ENCODE peak calls at places on chromosomes 2 and 18, in nine cellular contexts. One of them, this sample, is unnamed.

GRCh38 chr2:24456610-24457556 is 34.2 kb upstream of the NCOA1 start:
- DNase-seq in amniotic epithelial cell: peak
- DNase-seq in NCI-H1092 treated with DMSO at 0.1 percent for 48 hours: no peak
- DNase-seq in midbrain: no peak
- DNase-seq in effector CD4-positive, alpha-beta T cell: no peak
- DNase-seq in pons: no peak
- DNase-seq in stimulated activated CD4-positive, alpha-beta T cell treated with anti-CD3 and anti-CD28 coated beads, Interleukin-2, amount 100 ng/mL, for 48 hours: peak
- DNase-seq in RPMI7951: peak
- DNase-seq in GM13977: no peak
- DNase-seq in this sample: peak

GRCh38 chr2:127047054-127047453 is 59.9 kb downstream of the BIN1 start:
- DNase-seq in amniotic epithelial cell: no peak
- DNase-seq in NCI-H1092 treated with DMSO at 0.1 percent for 48 hours: no peak
- DNase-seq in midbrain: no peak
- DNase-seq in effector CD4-positive, alpha-beta T cell: no peak
- DNase-seq in pons: no peak
- DNase-seq in stimulated activated CD4-positive, alpha-beta T cell treated with anti-CD3 and anti-CD28 coated beads, Interleukin-2, amount 100 ng/mL, for 48 hours: no peak
- DNase-seq in RPMI7951: no peak
- DNase-seq in GM13977: peak
- DNase-seq in this sample: no peak

GRCh38 chr18:47184419-47185050 is 8.4 kb upstream of the IER3IP1 start:
- DNase-seq in amniotic epithelial cell: peak
- DNase-seq in NCI-H1092 treated with DMSO at 0.1 percent for 48 hours: no peak
- DNase-seq in midbrain: no peak
- DNase-seq in effector CD4-positive, alpha-beta T cell: no peak
- DNase-seq in pons: no peak
- DNase-seq in stimulated activated CD4-positive, alpha-beta T cell treated with anti-CD3 and anti-CD28 coated beads, Interleukin-2, amount 100 ng/mL, for 48 hours: no peak
- DNase-seq in RPMI7951: peak
- DNase-seq in GM13977: no peak
- DNase-seq in this sample: no peak

GRCh38 chr18:23812566-23813440 is 123.5 kb downstream of the LAMA3 start:
- DNase-seq in amniotic epithelial cell: peak
- DNase-seq in NCI-H1092 treated with DMSO at 0.1 percent for 48 hours: peak
- DNase-seq in midbrain: peak
- DNase-seq in effector CD4-positive, alpha-beta T cell: no peak
- DNase-seq in pons: peak
- DNase-seq in stimulated activated CD4-positive, alpha-beta T cell treated with anti-CD3 and anti-CD28 coated beads, Interleukin-2, amount 100 ng/mL, for 48 hours: no peak
- DNase-seq in RPMI7951: peak
- DNase-seq in GM13977: peak
- DNase-seq in this sample: peak

GRCh38 chr2:126378176-126378575 is 277.8 kb upstream of the GYPC start:
- DNase-seq in amniotic epithelial cell: no peak
- DNase-seq in NCI-H1092 treated with DMSO at 0.1 percent for 48 hours: no peak
- DNase-seq in midbrain: no peak
- DNase-seq in effector CD4-positive, alpha-beta T cell: no peak
- DNase-seq in pons: no peak
- DNase-seq in stimulated activated CD4-positive, alpha-beta T cell treated with anti-CD3 and anti-CD28 coated beads, Interleukin-2, amount 100 ng/mL, for 48 hours: no peak
- DNase-seq in RPMI7951: no peak
- DNase-seq in GM13977: no peak
- DNase-seq in this sample: no peak

GRCh38 chr2:169105433-169105832 is 36.1 kb downstream of the DHRS9 start:
- DNase-seq in amniotic epithelial cell: no peak
- DNase-seq in NCI-H1092 treated with DMSO at 0.1 percent for 48 hours: no peak
- DNase-seq in midbrain: no peak
- DNase-seq in effector CD4-positive, alpha-beta T cell: no peak
- DNase-seq in pons: no peak
- DNase-seq in stimulated activated CD4-positive, alpha-beta T cell treated with anti-CD3 and anti-CD28 coated beads, Interleukin-2, amount 100 ng/mL, for 48 hours: no peak
- DNase-seq in RPMI7951: no peak
- DNase-seq in GM13977: no peak
- DNase-seq in this sample: no peak

GRCh38 chr2:54461251-54461650 is 5.1 kb downstream of the SPTBN1 start:
- DNase-seq in amniotic epithelial cell: peak
- DNase-seq in NCI-H1092 treated with DMSO at 0.1 percent for 48 hours: no peak
- DNase-seq in midbrain: no peak
- DNase-seq in effector CD4-positive, alpha-beta T cell: no peak
- DNase-seq in pons: no peak
- DNase-seq in stimulated activated CD4-positive, alpha-beta T cell treated with anti-CD3 and anti-CD28 coated beads, Interleukin-2, amount 100 ng/mL, for 48 hours: no peak
- DNase-seq in RPMI7951: peak
- DNase-seq in GM13977: no peak
- DNase-seq in this sample: no peak

GRCh38 chr2:43515807-43516497 is 79.9 kb downstream of the THADA start:
- DNase-seq in amniotic epithelial cell: no peak
- DNase-seq in NCI-H1092 treated with DMSO at 0.1 percent for 48 hours: no peak
- DNase-seq in midbrain: no peak
- DNase-seq in effector CD4-positive, alpha-beta T cell: no peak
- DNase-seq in pons: no peak
- DNase-seq in stimulated activated CD4-positive, alpha-beta T cell treated with anti-CD3 and anti-CD28 coated beads, Interleukin-2, amount 100 ng/mL, for 48 hours: no peak
- DNase-seq in RPMI7951: no peak
- DNase-seq in GM13977: no peak
- DNase-seq in this sample: no peak

GRCh38 chr2:44964704-44965343 is 23.3 kb downstream of the SIX3 start:
- DNase-seq in amniotic epithelial cell: no peak
- DNase-seq in NCI-H1092 treated with DMSO at 0.1 percent for 48 hours: peak
- DNase-seq in midbrain: no peak
- DNase-seq in effector CD4-positive, alpha-beta T cell: no peak
- DNase-seq in pons: no peak
- DNase-seq in stimulated activated CD4-positive, alpha-beta T cell treated with anti-CD3 and anti-CD28 coated beads, Interleukin-2, amount 100 ng/mL, for 48 hours: no peak
- DNase-seq in RPMI7951: no peak
- DNase-seq in GM13977: no peak
- DNase-seq in this sample: no peak

GRCh38 chr18:78696698-78697435 is 282.8 kb upstream of the SALL3 start:
- DNase-seq in amniotic epithelial cell: no peak
- DNase-seq in NCI-H1092 treated with DMSO at 0.1 percent for 48 hours: no peak
- DNase-seq in midbrain: no peak
- DNase-seq in effector CD4-positive, alpha-beta T cell: no peak
- DNase-seq in pons: no peak
- DNase-seq in stimulated activated CD4-positive, alpha-beta T cell treated with anti-CD3 and anti-CD28 coated beads, Interleukin-2, amount 100 ng/mL, for 48 hours: no peak
- DNase-seq in RPMI7951: no peak
- DNase-seq in GM13977: no peak
- DNase-seq in this sample: no peak

GRCh38 chr2:13581471-13581870 is 864.7 kb downstream of the TRIB2 start:
- DNase-seq in amniotic epithelial cell: no peak
- DNase-seq in NCI-H1092 treated with DMSO at 0.1 percent for 48 hours: no peak
- DNase-seq in midbrain: no peak
- DNase-seq in effector CD4-positive, alpha-beta T cell: no peak
- DNase-seq in pons: no peak
- DNase-seq in stimulated activated CD4-positive, alpha-beta T cell treated with anti-CD3 and anti-CD28 coated beads, Interleukin-2, amount 100 ng/mL, for 48 hours: no peak
- DNase-seq in RPMI7951: no peak
- DNase-seq in GM13977: no peak
- DNase-seq in this sample: no peak

GRCh38 chr2:38971377-38971776 is 81.7 kb downstream of the ARHGEF33 start:
- DNase-seq in amniotic epithelial cell: no peak
- DNase-seq in NCI-H1092 treated with DMSO at 0.1 percent for 48 hours: no peak
- DNase-seq in midbrain: no peak
- DNase-seq in effector CD4-positive, alpha-beta T cell: no peak
- DNase-seq in pons: no peak
- DNase-seq in stimulated activated CD4-positive, alpha-beta T cell treated with anti-CD3 and anti-CD28 coated beads, Interleukin-2, amount 100 ng/mL, for 48 hours: no peak
- DNase-seq in RPMI7951: no peak
- DNase-seq in GM13977: no peak
- DNase-seq in this sample: no peak

GRCh38 chr2:109242654-109243331 is 113.8 kb downstream of the SH3RF3 start:
- DNase-seq in amniotic epithelial cell: peak
- DNase-seq in NCI-H1092 treated with DMSO at 0.1 percent for 48 hours: no peak
- DNase-seq in midbrain: no peak
- DNase-seq in effector CD4-positive, alpha-beta T cell: no peak
- DNase-seq in pons: no peak
- DNase-seq in stimulated activated CD4-positive, alpha-beta T cell treated with anti-CD3 and anti-CD28 coated beads, Interleukin-2, amount 100 ng/mL, for 48 hours: no peak
- DNase-seq in RPMI7951: peak
- DNase-seq in GM13977: no peak
- DNase-seq in this sample: no peak

GRCh38 chr18:34122724-34123334 is 101.9 kb downstream of the NOL4 start:
- DNase-seq in amniotic epithelial cell: peak
- DNase-seq in NCI-H1092 treated with DMSO at 0.1 percent for 48 hours: peak
- DNase-seq in midbrain: peak
- DNase-seq in effector CD4-positive, alpha-beta T cell: no peak
- DNase-seq in pons: peak
- DNase-seq in stimulated activated CD4-positive, alpha-beta T cell treated with anti-CD3 and anti-CD28 coated beads, Interleukin-2, amount 100 ng/mL, for 48 hours: no peak
- DNase-seq in RPMI7951: peak
- DNase-seq in GM13977: peak
- DNase-seq in this sample: peak

GRCh38 chr2:127645395-127646291 is at the start of gene GPR17:
- DNase-seq in amniotic epithelial cell: no peak
- DNase-seq in NCI-H1092 treated with DMSO at 0.1 percent for 48 hours: no peak
- DNase-seq in midbrain: peak
- DNase-seq in effector CD4-positive, alpha-beta T cell: no peak
- DNase-seq in pons: peak
- DNase-seq in stimulated activated CD4-positive, alpha-beta T cell treated with anti-CD3 and anti-CD28 coated beads, Interleukin-2, amount 100 ng/mL, for 48 hours: no peak
- DNase-seq in RPMI7951: no peak
- DNase-seq in GM13977: no peak
- DNase-seq in this sample: no peak

GRCh38 chr2:86621290-86621943 is 2.2 kb downstream of the RNF103 start:
- DNase-seq in amniotic epithelial cell: peak
- DNase-seq in NCI-H1092 treated with DMSO at 0.1 percent for 48 hours: no peak
- DNase-seq in midbrain: no peak
- DNase-seq in effector CD4-positive, alpha-beta T cell: no peak
- DNase-seq in pons: no peak
- DNase-seq in stimulated activated CD4-positive, alpha-beta T cell treated with anti-CD3 and anti-CD28 coated beads, Interleukin-2, amount 100 ng/mL, for 48 hours: no peak
- DNase-seq in RPMI7951: peak
- DNase-seq in GM13977: no peak
- DNase-seq in this sample: no peak

GRCh38 chr18:48662021-48662661 is 123.3 kb downstream of the CTIF start:
- DNase-seq in amniotic epithelial cell: peak
- DNase-seq in NCI-H1092 treated with DMSO at 0.1 percent for 48 hours: no peak
- DNase-seq in midbrain: no peak
- DNase-seq in effector CD4-positive, alpha-beta T cell: no peak
- DNase-seq in pons: no peak
- DNase-seq in stimulated activated CD4-positive, alpha-beta T cell treated with anti-CD3 and anti-CD28 coated beads, Interleukin-2, amount 100 ng/mL, for 48 hours: no peak
- DNase-seq in RPMI7951: peak
- DNase-seq in GM13977: no peak
- DNase-seq in this sample: no peak

GRCh38 chr2:135836596-135836995 is 388 bp downstream of the LCT start:
- DNase-seq in amniotic epithelial cell: no peak
- DNase-seq in NCI-H1092 treated with DMSO at 0.1 percent for 48 hours: no peak
- DNase-seq in midbrain: no peak
- DNase-seq in effector CD4-positive, alpha-beta T cell: no peak
- DNase-seq in pons: no peak
- DNase-seq in stimulated activated CD4-positive, alpha-beta T cell treated with anti-CD3 and anti-CD28 coated beads, Interleukin-2, amount 100 ng/mL, for 48 hours: no peak
- DNase-seq in RPMI7951: no peak
- DNase-seq in GM13977: no peak
- DNase-seq in this sample: no peak

GRCh38 chr2:12436483-12436882 is 280.3 kb upstream of the TRIB2 start:
- DNase-seq in amniotic epithelial cell: peak
- DNase-seq in NCI-H1092 treated with DMSO at 0.1 percent for 48 hours: no peak
- DNase-seq in midbrain: no peak
- DNase-seq in effector CD4-positive, alpha-beta T cell: no peak
- DNase-seq in pons: no peak
- DNase-seq in stimulated activated CD4-positive, alpha-beta T cell treated with anti-CD3 and anti-CD28 coated beads, Interleukin-2, amount 100 ng/mL, for 48 hours: no peak
- DNase-seq in RPMI7951: no peak
- DNase-seq in GM13977: no peak
- DNase-seq in this sample: no peak

GRCh38 chr2:160251566-160251965 is 51.5 kb upstream of the ITGB6 start:
- DNase-seq in amniotic epithelial cell: no peak
- DNase-seq in NCI-H1092 treated with DMSO at 0.1 percent for 48 hours: no peak
- DNase-seq in midbrain: no peak
- DNase-seq in effector CD4-positive, alpha-beta T cell: no peak
- DNase-seq in pons: no peak
- DNase-seq in stimulated activated CD4-positive, alpha-beta T cell treated with anti-CD3 and anti-CD28 coated beads, Interleukin-2, amount 100 ng/mL, for 48 hours: no peak
- DNase-seq in RPMI7951: peak
- DNase-seq in GM13977: no peak
- DNase-seq in this sample: no peak

GRCh38 chr2:26609839-26610277 is 31.3 kb downstream of the CIB4 start:
- DNase-seq in amniotic epithelial cell: no peak
- DNase-seq in NCI-H1092 treated with DMSO at 0.1 percent for 48 hours: no peak
- DNase-seq in midbrain: no peak
- DNase-seq in effector CD4-positive, alpha-beta T cell: no peak
- DNase-seq in pons: no peak
- DNase-seq in stimulated activated CD4-positive, alpha-beta T cell treated with anti-CD3 and anti-CD28 coated beads, Interleukin-2, amount 100 ng/mL, for 48 hours: no peak
- DNase-seq in RPMI7951: no peak
- DNase-seq in GM13977: no peak
- DNase-seq in this sample: no peak

GRCh38 chr2:444937-445884 is 157.3 kb upstream of the ALKAL2 start:
- DNase-seq in amniotic epithelial cell: no peak
- DNase-seq in NCI-H1092 treated with DMSO at 0.1 percent for 48 hours: no peak
- DNase-seq in midbrain: no peak
- DNase-seq in effector CD4-positive, alpha-beta T cell: no peak
- DNase-seq in pons: no peak
- DNase-seq in stimulated activated CD4-positive, alpha-beta T cell treated with anti-CD3 and anti-CD28 coated beads, Interleukin-2, amount 100 ng/mL, for 48 hours: no peak
- DNase-seq in RPMI7951: no peak
- DNase-seq in GM13977: no peak
- DNase-seq in this sample: no peak

GRCh38 chr2:53515435-53516332 is 251.9 kb upstream of the CHAC2 start:
- DNase-seq in amniotic epithelial cell: no peak
- DNase-seq in NCI-H1092 treated with DMSO at 0.1 percent for 48 hours: peak
- DNase-seq in midbrain: peak
- DNase-seq in effector CD4-positive, alpha-beta T cell: no peak
- DNase-seq in pons: no peak
- DNase-seq in stimulated activated CD4-positive, alpha-beta T cell treated with anti-CD3 and anti-CD28 coated beads, Interleukin-2, amount 100 ng/mL, for 48 hours: no peak
- DNase-seq in RPMI7951: no peak
- DNase-seq in GM13977: no peak
- DNase-seq in this sample: no peak

GRCh38 chr2:1847846-1848598 is 103.7 kb upstream of the PXDN start:
- DNase-seq in amniotic epithelial cell: no peak
- DNase-seq in NCI-H1092 treated with DMSO at 0.1 percent for 48 hours: no peak
- DNase-seq in midbrain: no peak
- DNase-seq in effector CD4-positive, alpha-beta T cell: no peak
- DNase-seq in pons: no peak
- DNase-seq in stimulated activated CD4-positive, alpha-beta T cell treated with anti-CD3 and anti-CD28 coated beads, Interleukin-2, amount 100 ng/mL, for 48 hours: no peak
- DNase-seq in RPMI7951: no peak
- DNase-seq in GM13977: no peak
- DNase-seq in this sample: no peak

GRCh38 chr2:201639205-201639604 is 4.1 kb downstream of the TMEM237 start:
- DNase-seq in amniotic epithelial cell: no peak
- DNase-seq in NCI-H1092 treated with DMSO at 0.1 percent for 48 hours: no peak
- DNase-seq in midbrain: no peak
- DNase-seq in effector CD4-positive, alpha-beta T cell: no peak
- DNase-seq in pons: no peak
- DNase-seq in stimulated activated CD4-positive, alpha-beta T cell treated with anti-CD3 and anti-CD28 coated beads, Interleukin-2, amount 100 ng/mL, for 48 hours: no peak
- DNase-seq in RPMI7951: peak
- DNase-seq in GM13977: no peak
- DNase-seq in this sample: no peak

GRCh38 chr2:172927381-172928357 is 148.0 kb upstream of the MAP3K20 start:
- DNase-seq in amniotic epithelial cell: peak
- DNase-seq in NCI-H1092 treated with DMSO at 0.1 percent for 48 hours: no peak
- DNase-seq in midbrain: no peak
- DNase-seq in effector CD4-positive, alpha-beta T cell: no peak
- DNase-seq in pons: no peak
- DNase-seq in stimulated activated CD4-positive, alpha-beta T cell treated with anti-CD3 and anti-CD28 coated beads, Interleukin-2, amount 100 ng/mL, for 48 hours: no peak
- DNase-seq in RPMI7951: no peak
- DNase-seq in GM13977: no peak
- DNase-seq in this sample: no peak

GRCh38 chr18:62018034-62018760 is 125.4 kb upstream of the RNF152 start:
- DNase-seq in amniotic epithelial cell: peak
- DNase-seq in NCI-H1092 treated with DMSO at 0.1 percent for 48 hours: no peak
- DNase-seq in midbrain: no peak
- DNase-seq in effector CD4-positive, alpha-beta T cell: no peak
- DNase-seq in pons: no peak
- DNase-seq in stimulated activated CD4-positive, alpha-beta T cell treated with anti-CD3 and anti-CD28 coated beads, Interleukin-2, amount 100 ng/mL, for 48 hours: no peak
- DNase-seq in RPMI7951: peak
- DNase-seq in GM13977: no peak
- DNase-seq in this sample: no peak

GRCh38 chr2:5020451-5020850 is 671.7 kb upstream of the SOX11 start:
- DNase-seq in amniotic epithelial cell: no peak
- DNase-seq in NCI-H1092 treated with DMSO at 0.1 percent for 48 hours: no peak
- DNase-seq in midbrain: no peak
- DNase-seq in effector CD4-positive, alpha-beta T cell: no peak
- DNase-seq in pons: no peak
- DNase-seq in stimulated activated CD4-positive, alpha-beta T cell treated with anti-CD3 and anti-CD28 coated beads, Interleukin-2, amount 100 ng/mL, for 48 hours: no peak
- DNase-seq in RPMI7951: no peak
- DNase-seq in GM13977: no peak
- DNase-seq in this sample: no peak

GRCh38 chr2:19349911-19350677 is 8.3 kb downstream of the OSR1 start:
- DNase-seq in amniotic epithelial cell: peak
- DNase-seq in NCI-H1092 treated with DMSO at 0.1 percent for 48 hours: no peak
- DNase-seq in midbrain: peak
- DNase-seq in effector CD4-positive, alpha-beta T cell: peak
- DNase-seq in pons: peak
- DNase-seq in stimulated activated CD4-positive, alpha-beta T cell treated with anti-CD3 and anti-CD28 coated beads, Interleukin-2, amount 100 ng/mL, for 48 hours: peak
- DNase-seq in RPMI7951: peak
- DNase-seq in GM13977: peak
- DNase-seq in this sample: no peak

GRCh38 chr18:74399225-74399887 is 57.8 kb downstream of the DIPK1C start:
- DNase-seq in amniotic epithelial cell: no peak
- DNase-seq in NCI-H1092 treated with DMSO at 0.1 percent for 48 hours: no peak
- DNase-seq in midbrain: no peak
- DNase-seq in effector CD4-positive, alpha-beta T cell: no peak
- DNase-seq in pons: peak
- DNase-seq in stimulated activated CD4-positive, alpha-beta T cell treated with anti-CD3 and anti-CD28 coated beads, Interleukin-2, amount 100 ng/mL, for 48 hours: no peak
- DNase-seq in RPMI7951: no peak
- DNase-seq in GM13977: no peak
- DNase-seq in this sample: no peak

GRCh38 chr2:150271952-150272351 is 215.5 kb downstream of the RND3 start:
- DNase-seq in amniotic epithelial cell: peak
- DNase-seq in NCI-H1092 treated with DMSO at 0.1 percent for 48 hours: no peak
- DNase-seq in midbrain: no peak
- DNase-seq in effector CD4-positive, alpha-beta T cell: no peak
- DNase-seq in pons: no peak
- DNase-seq in stimulated activated CD4-positive, alpha-beta T cell treated with anti-CD3 and anti-CD28 coated beads, Interleukin-2, amount 100 ng/mL, for 48 hours: no peak
- DNase-seq in RPMI7951: peak
- DNase-seq in GM13977: no peak
- DNase-seq in this sample: no peak

This sample was measured in cerebellar cortex.